ENCODE peak calls at places on chromosomes 11 and 22, in eight cellular contexts. One of them, this sample, is unnamed.

GRCh38 chr22:24751518-24751917 is 23.0 kb downstream of the PIWIL3 start:
- DNase-seq in transverse colon: no peak
- DNase-seq in fibroblast of pulmonary artery: no peak
- DNase-seq in heart left ventricle: no peak
- DNase-seq in hepatocyte: no peak
- DNase-seq in GM23338: no peak
- DNase-seq in fibroblast of lung: no peak
- DNase-seq in cardiac muscle cell: no peak
- DNase-seq in this sample: no peak

GRCh38 chr11:14644396-14645246 is 1.0 kb downstream of the PDE3B start:
- DNase-seq in cardiac muscle cell: peak; percentile 62
- DNase-seq in fibroblast of lung: peak; percentile 16
- DNase-seq in fibroblast of pulmonary artery: peak; percentile 20
- DNase-seq in heart left ventricle: peak; percentile 43
- DNase-seq in hepatocyte: peak; percentile 21
- DNase-seq in GM23338: peak; percentile 68
- DNase-seq in transverse colon: peak; percentile 43
- DNase-seq in this sample: no peak

GRCh38 chr22:25172153-25172552 is 27.5 kb upstream of the CRYBB3 start:
- DNase-seq in fibroblast of pulmonary artery: no peak
- DNase-seq in heart left ventricle: no peak
- DNase-seq in GM23338: no peak
- DNase-seq in fibroblast of lung: no peak
- DNase-seq in hepatocyte: peak; percentile 28
- DNase-seq in transverse colon: peak; percentile 52
- DNase-seq in cardiac muscle cell: no peak
- DNase-seq in this sample: no peak

GRCh38 chr11:93221539-93221938 is 23.7 kb upstream of the SLC36A4 start:
- DNase-seq in transverse colon: peak; percentile 28
- DNase-seq in fibroblast of pulmonary artery: no peak
- DNase-seq in GM23338: no peak
- DNase-seq in heart left ventricle: no peak
- DNase-seq in cardiac muscle cell: no peak
- DNase-seq in fibroblast of lung: no peak
- DNase-seq in hepatocyte: peak; percentile 11
- DNase-seq in this sample: no peak

GRCh38 chr11:31620434-31620833 is 110.9 kb downstream of the ELP4 start:
- DNase-seq in hepatocyte: no peak
- DNase-seq in GM23338: no peak
- DNase-seq in fibroblast of pulmonary artery: no peak
- DNase-seq in cardiac muscle cell: no peak
- DNase-seq in fibroblast of lung: no peak
- DNase-seq in transverse colon: no peak
- DNase-seq in heart left ventricle: no peak
- DNase-seq in this sample: no peak

GRCh38 chr22:50276143-50276542 is 6.0 kb upstream of the MAPK11 start:
- DNase-seq in transverse colon: peak; percentile 81
- DNase-seq in heart left ventricle: peak; percentile 76
- DNase-seq in GM23338: peak; percentile 71
- DNase-seq in fibroblast of lung: peak; percentile 51
- DNase-seq in cardiac muscle cell: peak; percentile 29
- DNase-seq in hepatocyte: peak; percentile 72
- DNase-seq in fibroblast of pulmonary artery: peak; percentile 67
- DNase-seq in this sample: peak; percentile 60

GRCh38 chr11:101516546-101516945 is 67.3 kb downstream of the TRPC6 start:
- DNase-seq in cardiac muscle cell: peak; percentile 7
- DNase-seq in fibroblast of pulmonary artery: no peak
- DNase-seq in transverse colon: no peak
- DNase-seq in hepatocyte: no peak
- DNase-seq in fibroblast of lung: no peak
- DNase-seq in heart left ventricle: no peak
- DNase-seq in GM23338: peak; percentile 65
- DNase-seq in this sample: no peak

GRCh38 chr11:47186937-47187681 is 875 bp upstream of the PACSIN3 start:
- DNase-seq in transverse colon: peak; percentile 51
- DNase-seq in fibroblast of lung: peak; percentile 48
- DNase-seq in hepatocyte: peak; percentile 75
- DNase-seq in fibroblast of pulmonary artery: peak; percentile 39
- DNase-seq in cardiac muscle cell: peak; percentile 86
- DNase-seq in heart left ventricle: peak; percentile 87
- DNase-seq in GM23338: peak; percentile 91
- DNase-seq in this sample: peak; percentile 47

GRCh38 chr22:32532819-32533128 is 58.2 kb downstream of the FBXO7 start:
- DNase-seq in transverse colon: no peak
- DNase-seq in fibroblast of lung: no peak
- DNase-seq in hepatocyte: peak; percentile 75
- DNase-seq in GM23338: no peak
- DNase-seq in heart left ventricle: no peak
- DNase-seq in fibroblast of pulmonary artery: no peak
- DNase-seq in cardiac muscle cell: no peak
- DNase-seq in this sample: no peak

GRCh38 chr22:27138471-27138870 is 481.1 kb downstream of the MIAT start:
- DNase-seq in fibroblast of lung: no peak
- DNase-seq in cardiac muscle cell: no peak
- DNase-seq in transverse colon: no peak
- DNase-seq in heart left ventricle: no peak
- DNase-seq in fibroblast of pulmonary artery: no peak
- DNase-seq in hepatocyte: no peak
- DNase-seq in GM23338: no peak
- DNase-seq in this sample: no peak

GRCh38 chr11:100753144-100753543 is 66.1 kb downstream of the ARHGAP42 start:
- DNase-seq in GM23338: peak; percentile 87
- DNase-seq in heart left ventricle: no peak
- DNase-seq in cardiac muscle cell: peak; percentile 47
- DNase-seq in fibroblast of lung: no peak
- DNase-seq in transverse colon: no peak
- DNase-seq in fibroblast of pulmonary artery: no peak
- DNase-seq in hepatocyte: peak; percentile 43
- DNase-seq in this sample: no peak

GRCh38 chr11:76642341-76642740 is 28.2 kb downstream of the LRRC32 start:
- DNase-seq in hepatocyte: no peak
- DNase-seq in fibroblast of pulmonary artery: no peak
- DNase-seq in cardiac muscle cell: no peak
- DNase-seq in transverse colon: no peak
- DNase-seq in GM23338: no peak
- DNase-seq in heart left ventricle: no peak
- DNase-seq in fibroblast of lung: no peak
- DNase-seq in this sample: no peak

GRCh38 chr11:112644410-112645131 is 316.6 kb upstream of the NCAM1 start:
- DNase-seq in transverse colon: no peak
- DNase-seq in hepatocyte: no peak
- DNase-seq in fibroblast of pulmonary artery: no peak
- DNase-seq in GM23338: no peak
- DNase-seq in cardiac muscle cell: no peak
- DNase-seq in heart left ventricle: no peak
- DNase-seq in fibroblast of lung: no peak
- DNase-seq in this sample: no peak

GRCh38 chr22:26322179-26322905 is 106.7 kb upstream of the ASPHD2 start:
- DNase-seq in GM23338: no peak
- DNase-seq in hepatocyte: no peak
- DNase-seq in transverse colon: no peak
- DNase-seq in fibroblast of pulmonary artery: peak; percentile 35
- DNase-seq in heart left ventricle: no peak
- DNase-seq in cardiac muscle cell: no peak
- DNase-seq in fibroblast of lung: peak; percentile 95
- DNase-seq in this sample: peak; percentile 83

GRCh38 chr11:70524096-70524922 is 126.0 kb downstream of the CTTN start:
- DNase-seq in hepatocyte: no peak
- DNase-seq in fibroblast of pulmonary artery: no peak
- DNase-seq in cardiac muscle cell: no peak
- DNase-seq in transverse colon: no peak
- DNase-seq in fibroblast of lung: peak; percentile 55
- DNase-seq in GM23338: peak; percentile 65
- DNase-seq in heart left ventricle: peak; percentile 15
- DNase-seq in this sample: no peak

GRCh38 chr11:74437441-74437840 is 29.9 kb downstream of the KCNE3 start:
- DNase-seq in transverse colon: no peak
- DNase-seq in hepatocyte: no peak
- DNase-seq in GM23338: no peak
- DNase-seq in fibroblast of pulmonary artery: peak; percentile 48
- DNase-seq in heart left ventricle: no peak
- DNase-seq in fibroblast of lung: peak; percentile 53
- DNase-seq in cardiac muscle cell: no peak
- DNase-seq in this sample: no peak

GRCh38 chr11:2673250-2673610 is 26.6 kb downstream of the KCNQ1OT1 start:
- DNase-seq in heart left ventricle: no peak
- DNase-seq in transverse colon: no peak
- DNase-seq in hepatocyte: no peak
- DNase-seq in cardiac muscle cell: no peak
- DNase-seq in fibroblast of pulmonary artery: no peak
- DNase-seq in fibroblast of lung: no peak
- DNase-seq in GM23338: no peak
- DNase-seq in this sample: no peak

GRCh38 chr22:45008853-45009751 is 703 bp downstream of the PHF21B start:
- DNase-seq in transverse colon: no peak
- DNase-seq in hepatocyte: peak; percentile 32
- DNase-seq in heart left ventricle: no peak
- DNase-seq in cardiac muscle cell: peak; percentile 48
- DNase-seq in fibroblast of pulmonary artery: no peak
- DNase-seq in GM23338: peak; percentile 39
- DNase-seq in fibroblast of lung: no peak
- DNase-seq in this sample: peak; percentile 5

GRCh38 chr11:86519064-86519911 is 144.6 kb downstream of the CCDC81 start:
- DNase-seq in fibroblast of lung: peak; percentile 95
- DNase-seq in GM23338: no peak
- DNase-seq in transverse colon: no peak
- DNase-seq in heart left ventricle: no peak
- DNase-seq in cardiac muscle cell: peak; percentile 42
- DNase-seq in fibroblast of pulmonary artery: peak; percentile 78
- DNase-seq in hepatocyte: peak; percentile 32
- DNase-seq in this sample: peak; percentile 52

GRCh38 chr11:93510196-93510898 is 32.8 kb downstream of the SMCO4 start:
- DNase-seq in GM23338: no peak
- DNase-seq in fibroblast of pulmonary artery: no peak
- DNase-seq in cardiac muscle cell: no peak
- DNase-seq in fibroblast of lung: no peak
- DNase-seq in heart left ventricle: no peak
- DNase-seq in hepatocyte: no peak
- DNase-seq in transverse colon: no peak
- DNase-seq in this sample: no peak

GRCh38 chr11:34346551-34346950 is 11.3 kb downstream of the ABTB2 start:
- DNase-seq in heart left ventricle: peak; percentile 49
- DNase-seq in fibroblast of pulmonary artery: no peak
- DNase-seq in hepatocyte: no peak
- DNase-seq in GM23338: no peak
- DNase-seq in cardiac muscle cell: no peak
- DNase-seq in fibroblast of lung: peak; percentile 74
- DNase-seq in transverse colon: no peak
- DNase-seq in this sample: peak; percentile 54

DNA sequence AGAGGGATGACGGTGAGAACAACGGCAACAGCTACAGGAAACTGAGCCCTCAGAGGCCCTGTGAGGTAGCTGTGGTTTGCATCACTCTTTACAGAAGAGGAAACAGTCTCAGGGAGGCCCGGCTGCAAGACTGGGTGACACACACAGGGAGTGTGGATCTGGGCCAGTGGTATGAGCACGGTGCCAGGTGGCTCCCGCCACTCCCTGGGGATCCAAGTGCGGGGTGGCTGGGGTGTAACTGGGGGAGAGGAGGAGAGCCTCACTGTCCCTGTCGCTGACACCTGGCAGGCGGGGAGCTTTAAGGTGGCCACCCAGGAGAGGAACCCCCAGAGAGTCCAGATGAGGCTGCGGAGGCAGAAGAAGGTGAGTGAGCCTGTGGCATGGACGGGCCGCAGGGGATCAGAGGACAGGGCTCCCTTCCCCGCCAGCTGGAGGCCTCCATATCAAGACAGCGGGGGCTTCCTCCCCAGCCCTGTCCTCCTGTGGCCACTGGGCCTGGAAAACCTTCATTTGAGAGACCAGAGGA is 5.6 kb downstream of the RGL4 start:
- DNase-seq in heart left ventricle: peak; percentile 48
- DNase-seq in fibroblast of pulmonary artery: peak; percentile 70
- DNase-seq in transverse colon: peak; percentile 52
- DNase-seq in fibroblast of lung: peak; percentile 46
- DNase-seq in hepatocyte: no peak
- DNase-seq in GM23338: no peak
- DNase-seq in cardiac muscle cell: no peak
- DNase-seq in this sample: no peak
- TF ChIP-seq CTCF in heart left ventricle: no peak
- TF ChIP-seq CTCF in fibroblast of pulmonary artery: no peak
- TF ChIP-seq CTCF in transverse colon: no peak
- TF ChIP-seq CTCF in fibroblast of lung: no peak
- TF ChIP-seq CTCF in hepatocyte: no peak
- TF ChIP-seq CTCF in GM23338: no peak
- TF ChIP-seq CTCF in cardiac muscle cell: no peak
- TF ChIP-seq CTCF in this sample: no peak

GRCh38 chr11:6911378-6911777 is 9.4 kb upstream of the OR2D3 start:
- DNase-seq in fibroblast of lung: no peak
- DNase-seq in hepatocyte: no peak
- DNase-seq in heart left ventricle: no peak
- DNase-seq in cardiac muscle cell: no peak
- DNase-seq in fibroblast of pulmonary artery: no peak
- DNase-seq in transverse colon: no peak
- DNase-seq in GM23338: no peak
- DNase-seq in this sample: no peak

DNA sequence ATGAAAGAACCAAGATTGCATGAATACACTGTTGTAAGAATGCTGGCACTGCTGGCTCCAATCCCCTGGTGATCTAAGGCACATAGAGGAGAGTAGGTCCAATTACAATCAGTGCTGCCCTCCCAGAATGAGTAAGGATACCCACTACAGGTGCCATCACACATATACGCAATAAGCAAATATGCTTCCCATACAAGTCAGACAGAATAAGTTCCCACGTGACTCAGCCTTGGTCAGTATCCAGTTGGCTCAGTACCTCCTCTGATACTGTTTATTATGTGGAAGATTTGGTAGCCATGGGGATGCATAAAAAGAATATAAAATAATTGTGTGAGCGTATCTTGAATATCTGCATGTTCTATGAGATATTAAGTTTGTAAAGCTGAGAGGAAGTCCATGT is 8.9 kb upstream of the OR2D3 start:
- DNase-seq in heart left ventricle: no peak
- DNase-seq in GM23338: no peak
- DNase-seq in hepatocyte: no peak
- DNase-seq in cardiac muscle cell: no peak
- DNase-seq in fibroblast of pulmonary artery: peak; percentile 80
- DNase-seq in fibroblast of lung: peak; percentile 13
- DNase-seq in transverse colon: no peak
- DNase-seq in this sample: peak; percentile 73
- H3K4me3 ChIP-seq in heart left ventricle: no peak overlapping the region
- H3K4me3 ChIP-seq in GM23338: no peak overlapping the region
- H3K4me3 ChIP-seq in hepatocyte: no peak overlapping the region
- H3K4me3 ChIP-seq in cardiac muscle cell: no peak overlapping the region
- H3K4me3 ChIP-seq in fibroblast of pulmonary artery: no peak overlapping the region
- H3K4me3 ChIP-seq in fibroblast of lung: no peak overlapping the region
- H3K4me3 ChIP-seq in transverse colon: no peak overlapping the region
- H3K4me3 ChIP-seq in this sample: no peak overlapping the region

GRCh38 chr22:38958359-38958943 is 1.0 kb downstream of the APOBEC3A start:
- DNase-seq in heart left ventricle: no peak
- DNase-seq in fibroblast of pulmonary artery: no peak
- DNase-seq in transverse colon: no peak
- DNase-seq in GM23338: no peak
- DNase-seq in hepatocyte: no peak
- DNase-seq in fibroblast of lung: no peak
- DNase-seq in cardiac muscle cell: no peak
- DNase-seq in this sample: no peak
- TF ChIP-seq CTCF in heart left ventricle: no peak
- TF ChIP-seq CTCF in fibroblast of pulmonary artery: no peak
- TF ChIP-seq CTCF in transverse colon: no peak
- TF ChIP-seq CTCF in GM23338: no peak
- TF ChIP-seq CTCF in hepatocyte: no peak
- TF ChIP-seq CTCF in fibroblast of lung: no peak
- TF ChIP-seq CTCF in cardiac muscle cell: no peak
- TF ChIP-seq CTCF in this sample: no peak

GRCh38 chr11:60700689-60701508 is 1.5 kb downstream of the MS4A8 start:
- DNase-seq in fibroblast of lung: no peak
- DNase-seq in transverse colon: peak; percentile 53
- DNase-seq in cardiac muscle cell: peak; percentile 41
- DNase-seq in fibroblast of pulmonary artery: peak; percentile 11
- DNase-seq in GM23338: peak; percentile 88
- DNase-seq in hepatocyte: peak; percentile 41
- DNase-seq in heart left ventricle: no peak
- DNase-seq in this sample: peak; percentile 2
- H3K4me3 ChIP-seq in fibroblast of lung: no peak overlapping the region
- H3K4me3 ChIP-seq in transverse colon: no peak overlapping the region
- H3K4me3 ChIP-seq in cardiac muscle cell: no peak overlapping the region
- H3K4me3 ChIP-seq in fibroblast of pulmonary artery: no peak overlapping the region
- H3K4me3 ChIP-seq in GM23338: no peak overlapping the region
- H3K4me3 ChIP-seq in hepatocyte: no peak overlapping the region
- H3K4me3 ChIP-seq in heart left ventricle: no peak overlapping the region
- H3K4me3 ChIP-seq in this sample: no peak overlapping the region